ENCODE peak calls at places on chromosome 17, in four cellular contexts. K, B, D and Z are unnamed samples.

GRCh38 chr17:7997186-7997585 is 5.2 kb upstream of the GUCY2D start:
- DNase-seq in D (no peak), K (no peak), B (no peak), Z (peak; percentile 36)

GRCh38 chr17:36128411-36128978 is 24.9 kb downstream of the CCL4 start:
- DNase-seq in K (no peak), D (no peak), B (no peak), Z (no peak)

GRCh38 chr17:80977172-80977571 is 14.5 kb upstream of the CHMP6 start:
- DNase-seq in K (no peak), D (no peak), B (no peak), Z (no peak)

GRCh38 chr17:33285413-33285812 is 7.7 kb downstream of the ASIC2 start:
- DNase-seq in K (no peak), B (no peak), D (no peak), Z (no peak)

GRCh38 chr17:29504711-29505110 is 62.1 kb downstream of the ABHD15 start:
- DNase-seq in D (no peak), B (no peak), K (no peak), Z (peak; percentile 12)

GRCh38 chr17:14427914-14428639 is 127.2 kb downstream of the HS3ST3B1 start:
- DNase-seq in B (no peak), K (no peak), D (peak; percentile 3), Z (no peak)

GRCh38 chr17:34370376-34370996 is 7.5 kb upstream of the CCL1 start:
- DNase-seq in K (no peak), B (no peak), D (no peak), Z (no peak)

GRCh38 chr17:57938061-57938502 is 17.1 kb downstream of the CUEDC1 start:
- DNase-seq in K (no peak), B (no peak), D (no peak), Z (no peak)

GRCh38 chr17:62807812-62808575 is at the start of gene MARCHF10:
- DNase-seq in K (peak; percentile 68), D (no peak), B (peak; percentile 86), Z (no peak)

GRCh38 chr17:36848008-36848902 is 89.0 kb upstream of the LHX1 start:
- DNase-seq in B (no peak), K (no peak), D (no peak), Z (no peak)

GRCh38 chr17:9371019-9371418 is 204.6 kb downstream of the STX8 start:
- DNase-seq in K (no peak), B (no peak), D (peak; percentile 37), Z (peak; percentile 91)

DNA sequence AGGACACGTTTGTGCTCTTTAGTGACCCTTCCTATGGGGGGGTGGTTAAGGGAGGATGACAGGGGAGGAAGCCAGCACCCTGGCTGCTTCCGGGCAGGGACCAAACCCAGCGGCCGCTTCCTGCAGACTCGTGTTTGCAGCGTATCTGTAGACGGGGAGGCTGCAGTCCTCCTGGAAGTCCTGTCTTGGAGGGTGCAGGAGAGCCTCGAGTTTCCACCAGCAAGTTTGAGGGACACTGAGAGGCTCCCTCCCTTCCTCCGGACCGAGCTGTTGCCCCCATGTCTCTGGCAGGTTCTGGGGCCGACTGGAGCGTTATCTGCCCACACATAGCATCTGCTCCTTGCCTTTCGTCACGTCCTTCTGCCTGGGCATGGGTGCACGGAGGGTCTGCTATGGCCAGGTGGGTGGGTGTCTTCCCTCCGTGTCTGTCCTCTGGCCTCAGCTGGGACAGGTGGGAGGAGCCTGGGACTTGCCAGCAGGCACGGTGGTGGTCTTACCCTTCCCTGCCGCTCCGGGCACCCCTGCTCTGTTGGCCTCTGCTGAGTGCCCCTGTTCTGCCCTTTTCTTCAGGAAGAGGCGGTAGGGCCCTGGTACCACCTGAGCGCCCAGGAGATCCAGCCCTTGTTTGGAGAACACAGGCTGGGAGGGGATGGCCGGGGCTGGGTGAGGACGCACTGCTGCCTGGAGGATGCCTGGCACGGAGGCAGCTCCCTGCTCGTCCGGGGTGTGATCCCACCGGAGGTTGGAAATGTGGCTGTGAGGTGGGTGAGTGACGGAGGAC is 8.8 kb downstream of the ENGASE start:
- DNase-seq in D (no peak), B (no peak), K (peak; percentile 32), Z (no peak)
- TF ChIP-seq RCOR1 in D (no peak), B (no peak), K (no peak), Z (no peak)

GRCh38 chr17:42337442-42337841 is 49.1 kb downstream of the STAT5A start:
- DNase-seq in B (no peak), K (no peak), D (peak; percentile 94), Z (peak; percentile 81)
- TF ChIP-seq RFX5 in B (no peak), K (no peak), D (peak; percentile 13), Z (no peak)

GRCh38 chr17:66966529-66967418 is 2.3 kb downstream of the CACNG4 start:
- DNase-seq in K (peak; percentile 68), D (no peak), B (no peak), Z (no peak)

GRCh38 chr17:66970797-66971196 is 6.3 kb downstream of the CACNG4 start:
- DNase-seq in B (no peak), K (peak; percentile 54), D (no peak), Z (no peak)

GRCh38 chr17:66970140-66970539 is 5.6 kb downstream of the CACNG4 start:
- DNase-seq in K (no peak), B (no peak), D (no peak), Z (no peak)

GRCh38 chr17:66967867-66968543 is 3.5 kb downstream of the CACNG4 start:
- DNase-seq in B (no peak), K (no peak), D (no peak), Z (no peak)

DNA sequence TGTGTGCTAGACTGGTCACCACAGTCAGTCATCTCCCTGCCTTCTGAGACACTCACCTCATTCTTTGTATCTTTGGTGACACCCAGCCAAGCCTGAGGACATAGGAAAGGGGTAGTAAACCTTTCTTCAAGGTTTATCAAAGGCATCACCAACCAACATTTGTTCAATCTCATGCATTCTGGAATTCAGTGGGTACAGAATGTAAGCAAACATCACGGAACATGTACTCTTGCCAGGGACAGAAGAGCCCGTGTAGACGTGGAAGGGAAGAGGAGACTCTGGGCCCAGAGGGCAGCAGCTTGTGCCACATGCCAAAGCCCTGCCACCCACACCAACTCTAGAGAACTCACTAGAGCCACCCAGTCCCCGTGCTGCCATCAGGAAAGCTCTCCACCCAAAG is 4.4 kb downstream of the CACNG4 start:
- DNase-seq in K (no peak), D (no peak), B (no peak), Z (no peak)
- H3K27me3 ChIP-seq in K (no peaks in the 10 kb centered on the region), D (peaks cover 12% of the 10 kb centered on the region), B (peaks cover 18% of the 10 kb centered on the region), Z (peaks cover 77% of the 10 kb centered on the region)

DNA sequence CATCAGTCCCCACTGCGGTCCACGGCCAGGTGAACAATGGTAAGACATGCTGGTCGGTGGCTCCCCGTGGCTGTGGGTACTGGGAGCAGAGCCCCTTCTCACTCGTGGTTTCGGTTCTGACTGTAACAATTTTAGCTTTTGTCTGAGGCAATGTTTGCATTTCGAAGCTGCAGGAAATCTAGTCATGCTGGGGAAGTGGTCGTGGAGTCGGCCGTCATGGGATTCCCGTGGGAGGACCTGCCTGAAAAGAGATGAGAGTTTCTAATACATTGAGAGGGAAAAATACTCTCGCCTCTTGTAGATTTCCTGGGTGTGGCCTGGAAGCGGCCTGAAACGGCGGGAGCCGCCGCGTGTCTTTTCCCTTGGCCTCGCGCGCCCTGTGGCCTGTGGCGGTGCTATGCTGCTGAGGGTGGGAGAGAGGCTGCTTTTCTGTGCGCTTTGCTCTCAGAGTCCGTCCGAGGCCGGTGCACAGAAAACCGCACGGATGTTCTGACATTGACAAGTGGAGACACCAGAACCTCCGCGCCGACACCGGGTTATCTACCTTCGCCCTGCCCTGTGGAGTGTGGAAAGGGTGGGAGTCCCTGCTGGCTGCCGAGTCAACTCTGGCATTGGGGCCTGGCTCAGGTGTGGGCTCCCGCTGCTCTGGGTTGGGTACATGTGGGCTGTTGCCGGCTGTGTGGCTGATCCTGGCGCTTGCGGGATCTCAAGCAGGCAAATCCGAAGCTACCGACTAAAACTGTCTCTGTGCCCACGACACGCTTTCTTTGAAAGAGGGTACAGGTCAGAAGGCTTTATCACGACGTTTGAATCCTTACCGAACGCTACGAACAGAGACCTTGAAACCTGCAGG is 60.8 kb downstream of the WDR45B start:
- DNase-seq in D (no peak), B (no peak), K (no peak), Z (peak; percentile 10)
- TF ChIP-seq RCOR1 in D (no peak), B (no peak), K (no peak), Z (no peak)

DNA sequence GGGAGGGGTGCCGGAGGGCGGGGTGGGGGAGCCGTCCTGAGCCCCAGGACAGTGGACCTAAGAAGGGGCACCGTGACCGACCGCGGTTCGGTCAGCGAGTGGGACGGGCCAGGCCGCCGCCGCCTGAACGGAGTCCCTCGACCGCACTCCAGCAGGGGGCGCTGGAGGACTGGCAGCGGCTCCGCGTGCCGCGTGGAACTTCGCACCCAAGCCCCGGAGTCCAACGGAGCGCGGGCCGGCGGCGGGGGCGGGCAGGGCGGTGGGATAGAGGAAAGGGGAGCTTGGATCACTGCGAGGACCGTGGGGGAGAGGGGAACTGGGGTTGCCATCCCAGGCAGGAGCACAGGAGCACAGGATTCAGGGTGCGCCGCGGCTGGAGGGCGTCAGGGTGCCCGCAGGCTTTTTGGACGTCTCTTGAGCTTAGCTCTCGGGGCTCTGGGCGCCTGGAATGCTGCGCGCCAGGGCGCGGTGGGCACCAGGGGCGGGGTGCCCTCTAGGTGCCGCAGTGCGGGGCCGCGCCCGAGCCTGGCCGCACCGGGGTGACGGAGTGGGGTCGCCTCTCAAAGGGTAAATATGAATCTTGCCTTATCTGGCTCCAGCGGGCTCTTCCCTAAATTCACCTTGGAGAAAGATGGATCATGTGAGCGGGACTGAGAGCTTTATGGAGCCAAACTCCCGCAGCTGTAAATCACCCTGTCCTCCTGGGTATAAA is 379 bp upstream of the OTOP2 start:
- DNase-seq in B (peak; percentile 91), D (no peak), K (peak; percentile 98), Z (peak; percentile 27)
- TF ChIP-seq RFX5 in B (no peak), D (no peak), K (no peak), Z (no peak)

GRCh38 chr17:79255471-79255870 is 180.8 kb downstream of the ENGASE start:
- DNase-seq in B (no peak), D (no peak), K (no peak), Z (no peak)

GRCh38 chr17:79258042-79258441 is 183.4 kb downstream of the ENGASE start:
- DNase-seq in D (no peak), K (no peak), B (no peak), Z (no peak)

GRCh38 chr17:79258843-79259242 is 184.2 kb downstream of the ENGASE start:
- DNase-seq in K (peak; percentile 81), B (no peak), D (no peak), Z (no peak)

GRCh38 chr17:79255046-79255445 is 180.4 kb downstream of the ENGASE start:
- DNase-seq in K (no peak), D (no peak), B (no peak), Z (no peak)

DNA sequence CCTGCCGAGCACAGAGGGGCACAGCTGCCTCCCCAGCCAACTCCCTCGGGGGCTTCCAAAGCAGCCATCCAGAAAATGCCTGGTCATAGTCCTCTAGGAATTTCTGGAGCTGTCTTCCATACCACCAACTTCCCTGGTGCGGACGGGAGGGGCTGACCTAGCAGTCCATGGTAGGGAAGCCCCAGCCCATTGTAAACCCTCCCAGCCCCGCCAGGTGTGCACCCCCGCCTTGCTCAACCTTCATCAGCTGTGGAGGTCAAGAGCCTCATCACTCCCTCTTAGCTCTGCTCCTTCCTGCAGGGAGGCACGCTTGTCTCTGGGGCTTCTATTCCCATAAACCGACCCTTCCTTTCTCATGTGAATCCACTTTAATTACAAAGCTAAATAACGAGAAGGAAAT is 181.3 kb downstream of the ENGASE start:
- DNase-seq in D (no peak), B (no peak), K (no peak), Z (no peak)
- H3K27me3 ChIP-seq in D (peaks cover 2% of the 10 kb centered on the region), B (peaks cover 9% of the 10 kb centered on the region), K (peaks cover 35% of the 10 kb centered on the region), Z (peaks cover 29% of the 10 kb centered on the region)